ENCODE peak calls at places on chromosome 11, in ten cellular contexts. F is HCT116, Q is sigmoid colon, X is GM23338, I is HepG2, E is spleen, T is breast epithelium, C is stomach, R is K562, K is prostate gland. U is an unnamed sample.
A peak's percentile ranks its signal among the peaks of the same experiment; 100 is the strongest.

GRCh38 chr11:108887436-108888238 is 222.8 kb downstream of the DDX10 start:
- DNase-seq in Q (no peak), I (no peak), R (no peak), K (no peak), X (no peak), E (no peak), T (no peak), F (no peak), C (no peak), U (no peak)

GRCh38 chr11:12801976-12802375 is 127.8 kb downstream of the TEAD1 start:
- DNase-seq in F (no peak), X (no peak), C (no peak), R (no peak), I (no peak), T (no peak), Q (no peak), K (no peak), E (no peak), U (no peak)

GRCh38 chr11:69656536-69657455 is 15.8 kb downstream of the CCND1 start:
- DNase-seq in X (no peak), E (peak; percentile 47), R (no peak), Q (peak; percentile 60), K (no peak), F (no peak), C (no peak), I (no peak), T (no peak), U (no peak)

GRCh38 chr11:6566704-6567370 is 36.6 kb downstream of the RRP8 start:
- DNase-seq in E (peak; percentile 54), C (no peak), F (no peak), T (no peak), Q (peak; percentile 55), I (no peak), K (no peak), R (no peak), X (no peak), U (no peak)

GRCh38 chr11:128022007-128022368 is 565.4 kb downstream of the ETS1 start:
- DNase-seq in C (no peak), Q (no peak), T (no peak), E (no peak), X (no peak), F (no peak), K (no peak), I (no peak), R (no peak), U (no peak)

GRCh38 chr11:122817121-122817520 is 21.2 kb upstream of the CRTAM start:
- DNase-seq in R (no peak), E (no peak), Q (no peak), X (no peak), F (peak; percentile 63), K (peak; percentile 27), I (no peak), C (no peak), T (no peak), U (peak; percentile 13)

GRCh38 chr11:78646564-78647185 is 72.0 kb upstream of the NARS2 start:
- DNase-seq in E (no peak), F (peak; percentile 49), I (peak; percentile 59), X (peak; percentile 89), R (peak; percentile 64), K (peak; percentile 69), Q (no peak), C (peak; percentile 72), T (peak; percentile 37), U (peak; percentile 65)

GRCh38 chr11:24635588-24636290 is 138.9 kb downstream of the LUZP2 start:
- DNase-seq in I (no peak), K (peak; percentile 3), F (no peak), X (peak; percentile 13), Q (no peak), E (no peak), R (no peak), C (no peak), T (no peak), U (no peak)

GRCh38 chr11:61339490-61339878 is 6.5 kb downstream of the TKFC start:
- DNase-seq in C (no peak), F (no peak), K (no peak), T (no peak), E (no peak), Q (no peak), I (no peak), X (no peak), R (no peak), U (no peak)

GRCh38 chr11:43819926-43820325 is 60.7 kb upstream of the ALKBH3 start:
- DNase-seq in C (no peak), X (no peak), Q (no peak), F (no peak), K (no peak), T (no peak), I (no peak), R (no peak), E (no peak), U (no peak)

GRCh38 chr11:122984186-122985011 is 2.8 kb upstream of the BSX start:
- DNase-seq in R (no peak), K (no peak), X (peak; percentile 82), C (no peak), Q (peak; percentile 63), F (no peak), I (no peak), T (no peak), E (no peak), U (no peak)

GRCh38 chr11:133906241-133906640 is 50.5 kb downstream of the IGSF9B start:
- DNase-seq in C (no peak), E (peak; percentile 65), R (no peak), I (no peak), F (no peak), T (no peak), Q (peak; percentile 52), K (no peak), X (no peak), U (no peak)

GRCh38 chr11:133907216-133907615 is 49.6 kb downstream of the IGSF9B start:
- DNase-seq in E (peak; percentile 46), T (no peak), K (no peak), R (no peak), C (no peak), Q (no peak), I (no peak), X (no peak), F (no peak), U (no peak)

GRCh38 chr11:133905677-133906156 is 51.1 kb downstream of the IGSF9B start:
- DNase-seq in Q (peak; percentile 57), F (no peak), X (no peak), E (peak; percentile 51), T (no peak), C (no peak), I (no peak), R (no peak), K (no peak), U (no peak)

GRCh38 chr11:133907841-133908241 is 48.9 kb downstream of the IGSF9B start:
- DNase-seq in E (peak; percentile 51), C (no peak), Q (no peak), F (no peak), K (no peak), X (no peak), T (no peak), I (no peak), R (no peak), U (no peak)

GRCh38 chr11:133906746-133907145 is 50.0 kb downstream of the IGSF9B start:
- DNase-seq in I (no peak), R (no peak), Q (peak; percentile 41), F (no peak), T (no peak), E (peak; percentile 56), C (no peak), X (no peak), K (no peak), U (no peak)
- H3K36me3 ChIP-seq in I (no peaks in the 10 kb centered on the region), R (no peaks in the 10 kb centered on the region), Q (peaks cover 36% of the 10 kb centered on the region), F (no peaks in the 10 kb centered on the region), T (no peaks in the 10 kb centered on the region), E (peaks cover 5% of the 10 kb centered on the region), C (no peaks in the 10 kb centered on the region), X (peaks cover 15% of the 10 kb centered on the region), K (no peaks in the 10 kb centered on the region), U (no peaks in the 10 kb centered on the region)

GRCh38 chr11:9728058-9728457 is 64.2 kb downstream of the SWAP70 start:
- DNase-seq in I (no peak), R (no peak), Q (no peak), X (no peak), E (no peak), K (no peak), T (no peak), F (no peak), C (no peak), U (no peak)
- H3K27ac ChIP-seq in I (no peak overlapping the region), R (no peak overlapping the region), Q (no peak overlapping the region), X (no peak overlapping the region), E (no peak overlapping the region), K (no peak overlapping the region), T (no peak overlapping the region), F (no peak overlapping the region), C (no peak overlapping the region), U (no peak overlapping the region)

GRCh38 chr11:72829884-72830533 is 15.8 kb downstream of the ATG16L2 start:
- DNase-seq in C (no peak), T (no peak), K (no peak), R (no peak), Q (no peak), F (no peak), I (no peak), E (no peak), X (no peak), U (no peak)

GRCh38 chr11:72826942-72827480 is 12.8 kb downstream of the ATG16L2 start:
- DNase-seq in F (no peak), I (no peak), T (no peak), C (no peak), R (no peak), E (no peak), Q (peak; percentile 50), X (no peak), K (no peak), U (no peak)

GRCh38 chr11:72828081-72828567 is 13.9 kb downstream of the ATG16L2 start:
- DNase-seq in R (no peak), C (no peak), X (no peak), T (no peak), K (no peak), Q (no peak), E (no peak), I (no peak), F (no peak), U (no peak)

GRCh38 chr11:72828692-72829101 is 14.5 kb downstream of the ATG16L2 start:
- DNase-seq in K (no peak), F (no peak), X (no peak), T (no peak), I (no peak), E (no peak), C (no peak), R (no peak), Q (no peak), U (no peak)

GRCh38 chr11:72829178-72829577 is 15.0 kb downstream of the ATG16L2 start:
- DNase-seq in X (no peak), Q (no peak), C (no peak), T (no peak), R (no peak), E (no peak), I (no peak), F (no peak), K (no peak), U (no peak)
- TF ChIP-seq POLR2AphosphoS5 in X (no peak), Q (no peak), C (no peak), T (no peak), R (no peak), E (peak; percentile 7), I (no peak), F (no peak), K (no peak), U (no peak)

DNA sequence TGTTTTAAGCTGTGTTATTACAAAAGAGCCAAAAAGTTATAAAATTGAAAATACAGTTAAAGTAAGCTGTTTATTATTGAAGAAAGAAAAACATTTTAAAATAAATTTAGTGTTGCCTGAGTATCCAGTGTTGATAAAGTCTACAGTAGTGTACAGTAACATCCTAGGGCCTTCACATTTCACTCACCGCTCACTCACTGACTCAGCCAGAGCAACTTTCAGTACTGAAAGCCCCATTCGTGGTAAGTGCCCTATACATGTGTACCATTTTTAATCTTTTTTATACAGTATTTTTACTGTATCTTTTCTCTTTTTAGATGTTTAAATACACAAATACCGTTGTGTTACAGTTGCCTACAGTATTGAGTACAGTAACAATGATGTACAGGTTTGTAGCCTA is 35.0 kb downstream of the POLD3 start:
- DNase-seq in C (no peak), Q (no peak), K (no peak), E (no peak), F (no peak), R (no peak), X (no peak), I (no peak), T (no peak), U (no peak)
- H3K36me3 ChIP-seq in C (no peaks in the 10 kb centered on the region), Q (no peaks in the 10 kb centered on the region), K (no peaks in the 10 kb centered on the region), E (peaks cover 5% of the 10 kb centered on the region), F (peaks cover 2% of the 10 kb centered on the region), R (peaks cover 46% of the 10 kb centered on the region), X (peaks cover 6% of the 10 kb centered on the region), I (peaks cover 17% of the 10 kb centered on the region), T (no peaks in the 10 kb centered on the region), U (no peaks in the 10 kb centered on the region)

U was measured in transverse colon.